ENCODE peak calls at places on chromosome 20, in four cellular contexts. One of them, this sample, is unnamed.

GRCh38 chr20:62603021-62603906 is 39.0 kb upstream of the SLCO4A1 start:
- DNase-seq in PC-3: peak
- DNase-seq in K562: no peak
- DNase-seq in neural progenitor cell: no peak
- DNase-seq in this sample: no peak

GRCh38 chr20:40963505-40963845 is 65.1 kb upstream of the TOP1 start:
- DNase-seq in PC-3: no peak
- DNase-seq in K562: no peak
- DNase-seq in neural progenitor cell: no peak
- DNase-seq in this sample: no peak

GRCh38 chr20:24935140-24935539 is 13.9 kb upstream of the CST7 start:
- DNase-seq in PC-3: no peak
- DNase-seq in K562: no peak
- DNase-seq in neural progenitor cell: no peak
- DNase-seq in this sample: no peak

GRCh38 chr20:50721881-50722281 is 9.5 kb upstream of the PARD6B start:
- DNase-seq in PC-3: no peak
- DNase-seq in K562: no peak
- DNase-seq in neural progenitor cell: no peak
- DNase-seq in this sample: no peak

GRCh38 chr20:32731882-32732266 is 11.4 kb downstream of the COMMD7 start:
- DNase-seq in PC-3: no peak
- DNase-seq in K562: no peak
- DNase-seq in neural progenitor cell: no peak
- DNase-seq in this sample: no peak

GRCh38 chr20:48783533-48784272 is 44.1 kb downstream of the PREX1 start:
- DNase-seq in PC-3: no peak
- DNase-seq in K562: no peak
- DNase-seq in neural progenitor cell: no peak
- DNase-seq in this sample: no peak

GRCh38 chr20:57841297-57841866 is 131.6 kb upstream of the PMEPA1 start:
- DNase-seq in PC-3: no peak
- DNase-seq in K562: no peak
- DNase-seq in neural progenitor cell: no peak
- DNase-seq in this sample: no peak

GRCh38 chr20:5569021-5569420 is 181.2 kb upstream of the SHLD1 start:
- DNase-seq in PC-3: peak
- DNase-seq in K562: peak
- DNase-seq in neural progenitor cell: no peak
- DNase-seq in this sample: peak

GRCh38 chr20:12911372-12911771 is 97.4 kb upstream of the SPTLC3 start:
- DNase-seq in PC-3: no peak
- DNase-seq in K562: no peak
- DNase-seq in neural progenitor cell: no peak
- DNase-seq in this sample: no peak

GRCh38 chr20:4545526-4545925 is 176.2 kb upstream of the PRND start:
- DNase-seq in PC-3: no peak
- DNase-seq in K562: no peak
- DNase-seq in neural progenitor cell: no peak
- DNase-seq in this sample: no peak

GRCh38 chr20:31593221-31594001 is 11.7 kb upstream of the ID1 start:
- DNase-seq in PC-3: peak
- DNase-seq in K562: peak
- DNase-seq in neural progenitor cell: no peak
- DNase-seq in this sample: no peak

GRCh38 chr20:39576786-39577185 is 614.6 kb downstream of the DHX35 start:
- DNase-seq in PC-3: no peak
- DNase-seq in K562: no peak
- DNase-seq in neural progenitor cell: no peak
- DNase-seq in this sample: no peak

GRCh38 chr20:49729780-49730179 is 16.1 kb upstream of the B4GALT5 start:
- DNase-seq in PC-3: no peak
- DNase-seq in K562: no peak
- DNase-seq in neural progenitor cell: no peak
- DNase-seq in this sample: no peak

DNA sequence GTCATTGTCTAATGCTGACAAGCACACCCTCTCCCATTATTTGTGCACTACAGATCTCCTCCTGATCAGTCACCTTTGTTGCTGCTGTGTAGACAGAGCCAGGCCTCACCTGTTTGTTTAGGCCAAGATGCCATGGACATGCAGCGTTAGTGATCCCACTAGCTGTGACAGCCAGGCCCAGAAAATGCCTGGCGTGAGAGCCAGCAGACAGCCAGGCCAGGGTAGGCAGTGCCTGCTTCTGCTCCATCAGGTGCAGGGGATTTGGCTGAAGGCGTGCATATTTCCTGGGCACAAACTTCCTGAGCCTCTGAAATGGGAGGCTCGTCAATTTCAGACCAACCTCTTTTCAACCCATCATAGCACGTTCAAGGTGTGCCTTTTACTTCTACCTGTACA is 27.3 kb downstream of the MANBAL start:
- DNase-seq in PC-3: no peak
- DNase-seq in K562: no peak
- DNase-seq in neural progenitor cell: no peak
- DNase-seq in this sample: no peak
- H3K9ac ChIP-seq in PC-3: no peak
- H3K9ac ChIP-seq in K562: no peak
- H3K9ac ChIP-seq in neural progenitor cell: no peak
- H3K9ac ChIP-seq in this sample: peak

GRCh38 chr20:37397076-37397953 is 51.4 kb downstream of the SRC start:
- DNase-seq in PC-3: peak
- DNase-seq in K562: peak
- DNase-seq in neural progenitor cell: peak
- DNase-seq in this sample: no peak
- H3K4me3 ChIP-seq in PC-3: no peak
- H3K4me3 ChIP-seq in K562: no peak
- H3K4me3 ChIP-seq in neural progenitor cell: no peak
- H3K4me3 ChIP-seq in this sample: no peak

DNA sequence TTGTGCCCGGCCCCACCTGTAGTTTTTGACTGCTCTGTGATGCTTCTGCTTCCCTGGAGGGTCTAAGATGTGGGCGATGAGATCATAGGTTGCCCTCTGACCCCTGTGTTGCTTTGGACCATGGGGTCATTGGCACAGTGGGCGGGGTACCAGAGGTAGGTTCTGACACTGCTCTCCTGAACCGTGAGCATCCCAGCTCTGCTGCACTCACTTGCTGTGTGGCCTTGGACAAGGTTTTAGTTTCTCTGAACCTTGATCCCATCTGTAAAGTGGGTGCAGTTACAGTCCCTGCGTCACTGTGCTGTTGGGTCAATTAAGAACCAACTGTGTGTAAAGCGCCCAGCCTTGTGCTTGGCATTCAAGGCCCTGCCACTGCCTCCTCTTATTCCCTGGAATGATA is 30.9 kb downstream of the SRC start:
- DNase-seq in PC-3: no peak
- DNase-seq in K562: no peak
- DNase-seq in neural progenitor cell: no peak
- DNase-seq in this sample: no peak
- H3K9ac ChIP-seq in PC-3: no peak
- H3K9ac ChIP-seq in K562: no peak
- H3K9ac ChIP-seq in neural progenitor cell: no peak
- H3K9ac ChIP-seq in this sample: no peak

GRCh38 chr20:44643154-44643519 is 8.4 kb downstream of the ADA start:
- DNase-seq in PC-3: no peak
- DNase-seq in K562: no peak
- DNase-seq in neural progenitor cell: no peak
- DNase-seq in this sample: no peak
- H3K4me3 ChIP-seq in PC-3: no peak
- H3K4me3 ChIP-seq in K562: no peak
- H3K4me3 ChIP-seq in neural progenitor cell: no peak
- H3K4me3 ChIP-seq in this sample: no peak

GRCh38 chr20:34389206-34389953 is 26.3 kb downstream of the ITCH start:
- DNase-seq in PC-3: peak
- DNase-seq in K562: no peak
- DNase-seq in neural progenitor cell: no peak
- DNase-seq in this sample: no peak
- H3K9ac ChIP-seq in PC-3: no peak
- H3K9ac ChIP-seq in K562: no peak
- H3K9ac ChIP-seq in neural progenitor cell: no peak
- H3K9ac ChIP-seq in this sample: no peak

This sample was measured in Karpas-422.